ENCODE peak calls at places on chromosomes 2 and 18, in seven cellular contexts. R is HepG2, P is GM12878, Q is SK-N-SH, H is HCT116, L is K562, C is H1. K is an unnamed sample.
A peak's percentile ranks its signal among the peaks of the same experiment; 100 is the strongest.

GRCh38 chr18:51321696-51322095 is 124.2 kb upstream of the MEX3C start:
- DNase-seq in R (no peak), P (no peak), Q (no peak), H (no peak), L (no peak), C (no peak), K (no peak)

GRCh38 chr2:39099820-39100728 is 20.8 kb downstream of the SOS1 start:
- DNase-seq in R (no peak), P (no peak), Q (no peak), H (no peak), L (no peak), C (no peak), K (no peak)

GRCh38 chr2:64260817-64261216 is 116.6 kb upstream of the PELI1 start:
- DNase-seq in R (no peak), P (peak; percentile 75), Q (no peak), H (no peak), L (no peak), C (no peak), K (no peak)

GRCh38 chr2:11618708-11619062 is 51.3 kb downstream of the NTSR2 start:
- DNase-seq in R (no peak), P (no peak), Q (no peak), H (no peak), L (no peak), C (no peak), K (no peak)

GRCh38 chr2:74548285-74548918 is 5.3 kb downstream of the LOXL3 start:
- DNase-seq in R (no peak), P (no peak), Q (peak; percentile 40), H (no peak), L (no peak), C (no peak), K (no peak)

GRCh38 chr18:75418293-75418692 is 9.2 kb downstream of the SMIM21 start:
- DNase-seq in R (no peak), P (no peak), Q (no peak), H (no peak), L (no peak), C (no peak), K (no peak)

GRCh38 chr2:239647037-239647436 is 246.2 kb upstream of the HDAC4 start:
- DNase-seq in R (no peak), P (no peak), Q (no peak), H (no peak), L (no peak), C (no peak), K (no peak)

GRCh38 chr2:43230981-43231827 is 4.8 kb upstream of the ZFP36L2 start:
- DNase-seq in R (no peak), P (no peak), Q (no peak), H (no peak), L (no peak), C (no peak), K (no peak)

GRCh38 chr18:39600894-39601293 is 2035.3 kb upstream of the CELF4 start:
- DNase-seq in R (no peak), P (no peak), Q (no peak), H (no peak), L (no peak), C (no peak), K (no peak)

DNA sequence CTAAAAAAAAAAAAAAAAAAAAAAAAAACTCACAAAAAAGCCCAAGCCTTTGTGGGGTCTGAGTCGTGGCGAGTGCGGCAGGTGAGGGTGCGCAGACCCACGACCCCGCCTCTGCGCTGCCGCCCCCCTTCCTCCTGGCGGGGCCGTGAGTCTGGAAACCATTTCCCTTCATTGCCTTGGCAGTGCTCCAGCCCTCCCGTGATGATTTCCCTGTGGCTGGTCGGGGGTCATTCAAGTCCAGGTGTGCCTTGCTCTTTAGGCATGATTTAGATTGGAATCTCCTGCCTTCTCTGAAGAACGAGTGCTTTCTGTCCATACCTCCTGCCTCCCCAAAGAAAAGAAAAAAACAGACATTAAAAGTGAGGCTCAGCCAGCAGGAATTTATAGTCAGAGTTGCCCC is 161.8 kb downstream of the FAM210A start:
- DNase-seq in R (no peak), P (no peak), Q (peak; percentile 57), H (no peak), L (no peak), C (no peak), K (no peak)
- TF ChIP-seq JUND in R (no peak), P (no peak), Q (no peak), H (no peak), L (no peak), C (no peak), K (no peak)

GRCh38 chr2:204274487-204274886 is 270.8 kb upstream of the PARD3B start:
- DNase-seq in R (no peak), P (no peak), Q (no peak), H (no peak), L (no peak), C (no peak), K (no peak)
- TF ChIP-seq JUND in R (no peak), P (no peak), Q (no peak), H (no peak), L (no peak), C (no peak), K (no peak)

GRCh38 chr2:145184741-145185671 is 665.1 kb upstream of the ZEB2 start:
- DNase-seq in R (no peak), P (no peak), Q (no peak), H (no peak), L (no peak), C (no peak), K (no peak)

GRCh38 chr2:145185696-145186095 is 665.8 kb upstream of the ZEB2 start:
- DNase-seq in R (no peak), P (no peak), Q (no peak), H (no peak), L (no peak), C (no peak), K (no peak)

GRCh38 chr2:145190031-145190703 is 670.2 kb upstream of the ZEB2 start:
- DNase-seq in R (no peak), P (no peak), Q (no peak), H (no peak), L (no peak), C (no peak), K (no peak)

DNA sequence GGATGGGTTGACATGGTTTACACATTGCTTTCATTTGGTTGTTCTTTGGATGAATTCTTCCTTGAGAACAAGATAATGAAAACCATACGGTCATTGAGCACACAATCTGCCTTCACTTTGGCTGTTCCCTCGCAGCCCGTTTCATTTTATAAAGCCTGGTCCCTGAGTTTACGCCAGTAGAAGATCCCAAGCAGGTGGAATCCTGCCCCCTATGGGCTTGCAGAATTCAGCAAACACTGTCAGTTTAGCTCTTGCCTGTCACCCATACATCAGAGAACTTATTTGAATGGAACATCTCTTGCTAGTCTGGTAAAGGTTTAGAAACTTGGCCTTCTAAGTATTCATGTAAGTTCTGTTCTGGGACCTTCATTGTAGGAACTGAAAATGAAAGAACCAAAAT is 666.4 kb upstream of the ZEB2 start:
- DNase-seq in R (no peak), P (no peak), Q (no peak), H (no peak), L (no peak), C (peak; percentile 57), K (no peak)
- TF ChIP-seq JUND in R (no peak), P (no peak), Q (no peak), H (no peak), L (no peak), C (no peak), K (no peak)

GRCh38 chr18:57789105-57789504 is 14.0 kb downstream of the ATP8B1 start:
- DNase-seq in R (no peak), P (no peak), Q (no peak), H (peak; percentile 75), L (no peak), C (no peak), K (no peak)
- TF ChIP-seq JUND in R (no peak), P (no peak), Q (peak; percentile 23), H (peak; percentile 69), L (no peak), C (no peak), K (no peak)

GRCh38 chr2:2876350-2877042 is 501.1 kb downstream of the EIPR1 start:
- DNase-seq in R (no peak), P (no peak), Q (no peak), H (no peak), L (no peak), C (no peak), K (no peak)
- TF ChIP-seq JUND in R (no peak), P (no peak), Q (no peak), H (no peak), L (no peak), C (no peak), K (no peak)

DNA sequence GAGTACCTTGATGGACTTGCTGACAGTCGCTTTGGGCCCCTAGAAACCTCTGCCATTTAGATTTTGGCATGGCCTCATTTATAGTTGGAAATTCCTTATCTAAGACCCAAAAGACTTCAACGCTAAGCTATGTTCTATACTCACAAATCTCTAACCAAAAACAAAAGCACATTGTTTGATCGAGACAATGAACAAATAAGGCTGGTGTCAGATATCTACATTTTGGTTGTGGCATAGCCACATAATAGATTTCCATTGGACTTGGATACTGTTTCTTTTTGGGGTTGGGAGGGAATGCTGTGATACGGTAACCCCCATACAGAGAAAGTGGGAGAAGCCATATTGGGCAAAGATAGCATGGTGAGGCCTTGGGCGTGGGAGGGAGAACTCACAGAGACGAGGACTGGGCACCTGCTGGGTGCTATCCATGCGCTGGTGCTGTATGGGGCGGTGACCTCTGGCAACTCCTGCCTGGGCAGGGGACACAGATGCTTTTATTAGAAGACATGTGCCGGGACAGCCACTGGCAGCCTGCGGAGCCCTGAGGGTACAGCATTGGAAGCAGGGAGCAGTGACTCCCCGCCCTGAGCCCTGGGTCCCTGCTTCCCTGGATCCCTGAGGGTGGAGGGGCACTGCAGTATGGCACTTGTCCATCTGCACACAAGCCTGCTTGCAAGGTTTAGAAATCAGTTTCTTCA is 97.1 kb downstream of the ASAP2 start:
- DNase-seq in R (no peak), P (no peak), Q (no peak), H (no peak), L (no peak), C (no peak), K (no peak)
- TF ChIP-seq JUND in R (no peak), P (no peak), Q (no peak), H (no peak), L (no peak), C (no peak), K (no peak)

DNA sequence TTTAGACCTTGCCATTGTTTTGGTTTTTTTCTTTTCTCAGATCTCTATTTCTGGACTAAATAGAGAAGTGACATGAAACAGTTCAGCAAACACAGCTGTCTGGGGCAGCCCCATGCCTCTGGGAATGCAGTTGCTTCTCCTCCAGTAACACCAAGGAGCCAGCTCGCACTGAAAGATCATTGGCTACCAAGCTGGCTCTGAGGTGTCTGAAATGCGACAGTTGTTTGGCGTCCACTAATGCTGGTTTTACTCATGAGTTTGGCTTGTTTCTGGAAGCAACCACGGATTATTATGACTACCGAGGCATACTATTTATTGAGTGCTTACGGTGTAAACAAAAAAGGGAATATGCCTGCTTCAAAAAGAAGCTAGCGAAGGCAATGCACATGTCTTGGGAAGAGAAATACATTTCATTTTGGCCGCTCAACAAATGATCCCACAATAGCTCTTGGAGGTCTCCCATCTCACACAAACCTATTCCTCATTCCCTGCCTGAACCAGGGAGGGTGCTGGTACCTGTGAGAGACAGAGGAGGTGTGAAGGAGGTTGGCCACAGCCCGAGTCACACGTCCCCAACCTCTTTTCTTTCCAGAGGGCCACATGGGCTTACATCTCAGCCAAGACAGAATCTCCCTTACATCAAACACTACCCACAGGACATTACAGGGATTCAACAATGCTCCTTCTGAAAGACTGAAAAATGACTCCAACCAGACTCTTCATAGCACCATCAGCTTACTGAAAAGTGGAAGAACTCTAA is 37.5 kb upstream of the NEB start:
- DNase-seq in R (no peak), P (peak; percentile 79), Q (no peak), H (no peak), L (no peak), C (no peak), K (no peak)
- TF ChIP-seq JUND in R (no peak), P (no peak), Q (no peak), H (no peak), L (no peak), C (no peak), K (no peak)

K was measured in T47D.